ENCODE peak calls at places on chromosome 22, in four cellular contexts. One of them, this sample, is unnamed.

GRCh38 chr22:49111085-49111484 is 716.6 kb downstream of the BRD1 start:
- DNase-seq in IMR-90: no peak
- DNase-seq in upper lobe of right lung: no peak
- DNase-seq in NCI-H1694 treated with DMSO at 0.1 percent for 48 hours: no peak
- DNase-seq in this sample: no peak

GRCh38 chr22:43077121-43077877 is 11.9 kb downstream of the TTLL1 start:
- DNase-seq in IMR-90: no peak
- DNase-seq in upper lobe of right lung: no peak
- DNase-seq in NCI-H1694 treated with DMSO at 0.1 percent for 48 hours: peak
- DNase-seq in this sample: no peak

GRCh38 chr22:24247011-24247507 is 2.2 kb upstream of the GGT5 start:
- DNase-seq in IMR-90: peak
- DNase-seq in upper lobe of right lung: no peak
- DNase-seq in NCI-H1694 treated with DMSO at 0.1 percent for 48 hours: no peak
- DNase-seq in this sample: no peak

GRCh38 chr22:31626427-31627150 is 35.4 kb downstream of the PISD start:
- DNase-seq in IMR-90: no peak
- DNase-seq in upper lobe of right lung: no peak
- DNase-seq in NCI-H1694 treated with DMSO at 0.1 percent for 48 hours: no peak
- DNase-seq in this sample: no peak

GRCh38 chr22:43092085-43092484 is 2.9 kb upstream of the TTLL1 start:
- DNase-seq in IMR-90: peak
- DNase-seq in upper lobe of right lung: no peak
- DNase-seq in NCI-H1694 treated with DMSO at 0.1 percent for 48 hours: no peak
- DNase-seq in this sample: no peak

GRCh38 chr22:50267591-50268390 is 2.4 kb downstream of the MAPK11 start:
- DNase-seq in IMR-90: peak
- DNase-seq in upper lobe of right lung: peak
- DNase-seq in NCI-H1694 treated with DMSO at 0.1 percent for 48 hours: no peak
- DNase-seq in this sample: no peak

GRCh38 chr22:47018010-47018910 is 255.8 kb downstream of the TBC1D22A start:
- DNase-seq in IMR-90: no peak
- DNase-seq in upper lobe of right lung: peak
- DNase-seq in NCI-H1694 treated with DMSO at 0.1 percent for 48 hours: no peak
- DNase-seq in this sample: no peak

GRCh38 chr22:37892566-37893338 is 13.3 kb upstream of the MICALL1 start:
- DNase-seq in IMR-90: no peak
- DNase-seq in upper lobe of right lung: peak
- DNase-seq in NCI-H1694 treated with DMSO at 0.1 percent for 48 hours: no peak
- DNase-seq in this sample: no peak

GRCh38 chr22:18042685-18043084 is 18.3 kb upstream of the MICAL3 start:
- DNase-seq in IMR-90: no peak
- DNase-seq in upper lobe of right lung: no peak
- DNase-seq in NCI-H1694 treated with DMSO at 0.1 percent for 48 hours: no peak
- DNase-seq in this sample: no peak

GRCh38 chr22:17077255-17077654 is 7.5 kb upstream of the IL17RA start:
- DNase-seq in IMR-90: peak
- DNase-seq in upper lobe of right lung: no peak
- DNase-seq in NCI-H1694 treated with DMSO at 0.1 percent for 48 hours: no peak
- DNase-seq in this sample: no peak

GRCh38 chr22:26589367-26589844 is 526 bp downstream of the TPST2 start:
- DNase-seq in IMR-90: peak
- DNase-seq in upper lobe of right lung: peak
- DNase-seq in NCI-H1694 treated with DMSO at 0.1 percent for 48 hours: no peak
- DNase-seq in this sample: no peak

GRCh38 chr22:37674248-37674647 is 1.2 kb upstream of the LGALS1 start:
- DNase-seq in IMR-90: no peak
- DNase-seq in upper lobe of right lung: no peak
- DNase-seq in NCI-H1694 treated with DMSO at 0.1 percent for 48 hours: no peak
- DNase-seq in this sample: no peak

GRCh38 chr22:42247596-42247995 is 22.9 kb downstream of the TCF20 start:
- DNase-seq in IMR-90: no peak
- DNase-seq in upper lobe of right lung: no peak
- DNase-seq in NCI-H1694 treated with DMSO at 0.1 percent for 48 hours: no peak
- DNase-seq in this sample: no peak

GRCh38 chr22:26393929-26394328 is 35.1 kb upstream of the ASPHD2 start:
- DNase-seq in IMR-90: no peak
- DNase-seq in upper lobe of right lung: no peak
- DNase-seq in NCI-H1694 treated with DMSO at 0.1 percent for 48 hours: no peak
- DNase-seq in this sample: no peak

GRCh38 chr22:37273846-37274225 is 8.5 kb upstream of the CYTH4 start:
- DNase-seq in IMR-90: no peak
- DNase-seq in upper lobe of right lung: no peak
- DNase-seq in NCI-H1694 treated with DMSO at 0.1 percent for 48 hours: no peak
- DNase-seq in this sample: no peak

GRCh38 chr22:23566716-23567475 is 13.2 kb downstream of the IGLL1 start:
- DNase-seq in IMR-90: no peak
- DNase-seq in upper lobe of right lung: no peak
- DNase-seq in NCI-H1694 treated with DMSO at 0.1 percent for 48 hours: no peak
- DNase-seq in this sample: no peak

GRCh38 chr22:38038426-38038825 is 18.8 kb upstream of the PICK1 start:
- DNase-seq in IMR-90: no peak
- DNase-seq in upper lobe of right lung: no peak
- DNase-seq in NCI-H1694 treated with DMSO at 0.1 percent for 48 hours: no peak
- DNase-seq in this sample: no peak

GRCh38 chr22:22085702-22086500 is 103.3 kb upstream of the TOP3B start:
- DNase-seq in IMR-90: peak
- DNase-seq in upper lobe of right lung: no peak
- DNase-seq in NCI-H1694 treated with DMSO at 0.1 percent for 48 hours: no peak
- DNase-seq in this sample: no peak

GRCh38 chr22:39188809-39189208 is 36.3 kb upstream of the CBX7 start:
- DNase-seq in IMR-90: no peak
- DNase-seq in upper lobe of right lung: no peak
- DNase-seq in NCI-H1694 treated with DMSO at 0.1 percent for 48 hours: no peak
- DNase-seq in this sample: peak

GRCh38 chr22:27107005-27107404 is 449.6 kb downstream of the MIAT start:
- DNase-seq in IMR-90: no peak
- DNase-seq in upper lobe of right lung: no peak
- DNase-seq in NCI-H1694 treated with DMSO at 0.1 percent for 48 hours: no peak
- DNase-seq in this sample: no peak

GRCh38 chr22:24810043-24810749 is 4.2 kb downstream of the SGSM1 start:
- DNase-seq in IMR-90: no peak
- DNase-seq in upper lobe of right lung: no peak
- DNase-seq in NCI-H1694 treated with DMSO at 0.1 percent for 48 hours: no peak
- DNase-seq in this sample: no peak

GRCh38 chr22:20268350-20269012 is 363 bp upstream of the RTN4R start:
- DNase-seq in IMR-90: peak
- DNase-seq in upper lobe of right lung: peak
- DNase-seq in NCI-H1694 treated with DMSO at 0.1 percent for 48 hours: peak
- DNase-seq in this sample: no peak

GRCh38 chr22:29167032-29167911 is 38.4 kb upstream of the EMID1 start:
- DNase-seq in IMR-90: no peak
- DNase-seq in upper lobe of right lung: no peak
- DNase-seq in NCI-H1694 treated with DMSO at 0.1 percent for 48 hours: no peak
- DNase-seq in this sample: no peak

GRCh38 chr22:26431151-26431995 is 2.3 kb downstream of the ASPHD2 start:
- DNase-seq in IMR-90: no peak
- DNase-seq in upper lobe of right lung: no peak
- DNase-seq in NCI-H1694 treated with DMSO at 0.1 percent for 48 hours: no peak
- DNase-seq in this sample: no peak

GRCh38 chr22:35648066-35649025 is at the start of gene APOL6:
- DNase-seq in IMR-90: peak
- DNase-seq in upper lobe of right lung: no peak
- DNase-seq in NCI-H1694 treated with DMSO at 0.1 percent for 48 hours: peak
- DNase-seq in this sample: no peak